ENCODE peak calls at places on chromosomes 1 and 21, in nine cellular contexts. E, N, J, D, Y, M, A, C and B are unnamed samples.

GRCh38 chr1:2091611-2092604 is 41.7 kb downstream of the PRKCZ start:
- DNase-seq in D (peak), M (peak), N (no peak), E (peak), J (peak), Y (no peak), A (no peak), C (no peak), B (no peak)

GRCh38 chr1:170095976-170096725 is 21.7 kb upstream of the KIFAP3 start:
- DNase-seq in C (no peak), J (no peak), D (no peak), M (no peak), Y (no peak), A (no peak), N (no peak), E (no peak), B (no peak)

GRCh38 chr1:57503337-57503736 is 79.5 kb upstream of the DAB1 start:
- DNase-seq in D (no peak), N (no peak), J (no peak), C (no peak), A (no peak), Y (no peak), E (no peak), M (no peak), B (no peak)

GRCh38 chr1:31624354-31625179 is 7.1 kb downstream of the HCRTR1 start:
- DNase-seq in A (no peak), J (no peak), M (peak), N (no peak), D (no peak), C (no peak), Y (no peak), E (peak), B (no peak)

GRCh38 chr1:161373442-161373841 is 5.8 kb upstream of the CFAP126 start:
- DNase-seq in E (no peak), M (no peak), A (no peak), N (no peak), D (no peak), C (no peak), Y (no peak), J (no peak), B (no peak)

GRCh38 chr1:109838838-109839240 is 71.8 kb upstream of the CSF1 start:
- DNase-seq in M (no peak), A (peak), Y (no peak), C (peak), N (no peak), E (no peak), J (no peak), D (no peak), B (no peak)

GRCh38 chr1:176767714-176768136 is 304.8 kb downstream of the PAPPA2 start:
- DNase-seq in C (no peak), Y (no peak), A (no peak), M (no peak), D (no peak), E (no peak), N (no peak), J (no peak), B (no peak)

GRCh38 chr21:16195896-16196443 is 466.2 kb downstream of the USP25 start:
- DNase-seq in M (no peak), D (no peak), N (no peak), Y (no peak), A (no peak), J (no peak), C (no peak), E (no peak), B (no peak)

GRCh38 chr1:1879942-1880341 is 10.9 kb downstream of the GNB1 start:
- DNase-seq in M (no peak), N (no peak), Y (no peak), D (no peak), J (no peak), E (no peak), A (no peak), C (no peak), B (no peak)